ENCODE peak calls at places on chromosomes 5 and 9, in seven cellular contexts. R is smooth muscle cell of the brain vasculature; M is amygdala; C is stimulated activated CD8-positive, alpha-beta memory T cell treated with anti-CD3 and anti-CD28 coated beads, Interleukin-7, amount 100 ng/mL, for 4 hours; G is GM20000; I is bronchial epithelial cell; X is foreskin fibroblast. Y is an unnamed sample.

GRCh38 chr5:97801497-97801896 is 618.5 kb upstream of the RIOK2 start:
- DNase-seq in G (no peak), C (no peak), I (no peak), R (no peak), M (no peak), X (no peak), Y (no peak)

GRCh38 chr5:3352711-3353110 is 242.9 kb upstream of the IRX1 start:
- DNase-seq in I (no peak), C (no peak), G (no peak), M (no peak), R (no peak), X (no peak), Y (no peak)

GRCh38 chr5:142466195-142466951 is 141.6 kb upstream of the SPRY4 start:
- DNase-seq in R (no peak), X (peak), M (no peak), G (no peak), C (no peak), I (peak), Y (peak)

GRCh38 chr5:169723103-169723831 is 86.2 kb downstream of the DOCK2 start:
- DNase-seq in C (no peak), X (no peak), M (no peak), R (no peak), I (no peak), G (no peak), Y (peak)

GRCh38 chr9:110919055-110919445 is 119.2 kb downstream of the LPAR1 start:
- DNase-seq in M (no peak), R (no peak), C (no peak), X (no peak), G (no peak), I (no peak), Y (no peak)

GRCh38 chr5:15790446-15791005 is 290.5 kb downstream of the FBXL7 start:
- DNase-seq in R (no peak), M (no peak), X (peak), I (no peak), C (no peak), G (no peak), Y (no peak)

GRCh38 chr9:19409406-19410194 is 791 bp downstream of the ACER2 start:
- DNase-seq in G (peak), R (no peak), I (peak), C (no peak), M (no peak), X (peak), Y (peak)

GRCh38 chr9:38437193-38437823 is 13.1 kb upstream of the IGFBPL1 start:
- DNase-seq in C (no peak), M (no peak), G (no peak), I (peak), R (no peak), X (peak), Y (peak)

GRCh38 chr5:17444496-17444895 is 53.5 kb upstream of the TAF11L2 start:
- DNase-seq in C (no peak), R (no peak), M (no peak), I (peak), G (no peak), X (no peak), Y (peak)

GRCh38 chr5:56601641-56602071 is 213.7 kb upstream of the MAP3K1 start:
- DNase-seq in R (no peak), I (no peak), M (no peak), G (no peak), X (no peak), C (no peak), Y (no peak)

Y was measured in epithelial cell of esophagus.